ENCODE peak calls at places on chromosomes 3 and 15, in ten cellular contexts. C, Z, R, U, K, E, I, Q, V and S are unnamed samples.

GRCh38 chr3:36227982-36228381 is 152.3 kb upstream of the STAC start:
- DNase-seq in K (no peak), C (no peak), V (no peak), I (no peak), E (no peak), Q (no peak), U (no peak), Z (no peak), R (no peak), S (no peak)

GRCh38 chr3:195009607-195010006 is 261.4 kb downstream of the XXYLT1 start:
- DNase-seq in C (no peak), K (no peak), V (no peak), I (no peak), E (no peak), U (no peak), R (no peak), Q (no peak), Z (no peak), S (no peak)

GRCh38 chr3:127817331-127817821 is 4.9 kb downstream of the MGLL start:
- DNase-seq in Q (no peak), Z (peak; percentile 57), U (peak; percentile 92), R (no peak), I (no peak), E (peak; percentile 74), V (no peak), K (peak; percentile 81), C (no peak), S (no peak)

GRCh38 chr3:52028572-52028971 is 27.8 kb downstream of the DUSP7 start:
- DNase-seq in Q (no peak), E (no peak), U (no peak), C (no peak), R (peak; percentile 25), K (no peak), Z (no peak), I (no peak), V (no peak), S (no peak)

GRCh38 chr3:125582707-125583106 is 12.6 kb downstream of the OSBPL11 start:
- DNase-seq in Z (no peak), V (no peak), R (no peak), K (peak; percentile 16), U (peak; percentile 12), C (no peak), I (no peak), E (no peak), Q (no peak), S (no peak)

GRCh38 chr3:24373198-24373959 is 121.3 kb downstream of the THRB start:
- DNase-seq in Z (no peak), V (no peak), E (no peak), C (no peak), K (no peak), Q (no peak), I (no peak), R (no peak), U (no peak), S (no peak)

GRCh38 chr3:20340324-20340928 is 154.4 kb upstream of the SGO1 start:
- DNase-seq in V (peak; percentile 66), U (peak; percentile 83), Z (peak; percentile 59), E (peak; percentile 63), K (peak; percentile 59), C (peak; percentile 79), R (peak; percentile 55), I (peak; percentile 54), Q (peak; percentile 61), S (peak; percentile 80)

GRCh38 chr3:191412764-191413163 is 48.2 kb upstream of the PYDC2 start:
- DNase-seq in U (peak; percentile 96), V (no peak), K (no peak), R (peak; percentile 35), Z (peak; percentile 53), E (no peak), I (peak; percentile 76), Q (no peak), C (peak; percentile 6), S (no peak)

GRCh38 chr15:29570121-29570930 is 251.9 kb downstream of the TJP1 start:
- DNase-seq in I (no peak), R (no peak), K (peak; percentile 13), Q (no peak), U (no peak), V (no peak), E (no peak), C (peak; percentile 67), Z (no peak), S (no peak)

GRCh38 chr15:74402337-74402839 is 31.4 kb downstream of the SEMA7A start:
- DNase-seq in R (no peak), Z (no peak), U (no peak), E (no peak), Q (no peak), C (no peak), V (peak; percentile 54), I (no peak), K (no peak), S (no peak)

GRCh38 chr3:29822051-29822450 is 541.2 kb downstream of the RBMS3 start:
- DNase-seq in Q (no peak), R (no peak), Z (no peak), E (no peak), K (no peak), U (peak; percentile 52), C (no peak), I (no peak), V (no peak), S (no peak)

GRCh38 chr15:45588199-45588910 is 1.2 kb downstream of the BLOC1S6 start:
- DNase-seq in E (no peak), I (no peak), K (no peak), U (peak; percentile 30), R (no peak), C (no peak), V (no peak), Z (no peak), Q (no peak), S (no peak)

GRCh38 chr3:30083315-30083714 is 523.1 kb upstream of the TGFBR2 start:
- DNase-seq in Z (no peak), V (no peak), E (no peak), R (no peak), Q (no peak), K (no peak), U (no peak), I (no peak), C (no peak), S (no peak)

GRCh38 chr3:48694610-48695051 is 8.9 kb upstream of the NCKIPSD start:
- DNase-seq in Q (no peak), U (peak; percentile 92), R (peak; percentile 55), C (no peak), Z (peak; percentile 78), E (no peak), I (no peak), K (no peak), V (no peak), S (no peak)

GRCh38 chr15:57406040-57406772 is 29.9 kb downstream of the CGNL1 start:
- DNase-seq in V (no peak), E (no peak), C (no peak), K (no peak), Q (no peak), U (no peak), Z (no peak), I (no peak), R (no peak), S (no peak)

GRCh38 chr3:125643127-125643526 is 47.8 kb upstream of the OSBPL11 start:
- DNase-seq in E (no peak), C (no peak), R (no peak), Z (no peak), V (no peak), Q (no peak), U (no peak), K (no peak), I (no peak), S (no peak)

GRCh38 chr15:55008397-55008796 is 188.3 kb downstream of the RSL24D1 start:
- DNase-seq in Z (no peak), K (no peak), C (no peak), Q (no peak), U (no peak), I (no peak), V (no peak), E (no peak), R (no peak), S (no peak)

GRCh38 chr3:196868297-196868661 is 559 bp downstream of the SENP5 start:
- DNase-seq in C (peak; percentile 60), K (peak; percentile 48), E (peak; percentile 53), I (no peak), V (peak; percentile 34), Z (no peak), Q (no peak), U (peak; percentile 27), R (no peak), S (peak; percentile 35)

GRCh38 chr3:32097768-32098167 is 8.7 kb upstream of the GPD1L start:
- DNase-seq in I (no peak), K (no peak), E (no peak), U (no peak), R (no peak), Q (no peak), V (no peak), C (no peak), Z (no peak), S (no peak)

GRCh38 chr3:78823859-78824258 is 943.9 kb downstream of the ROBO1 start:
- DNase-seq in I (no peak), E (no peak), C (no peak), U (peak; percentile 76), K (no peak), R (no peak), Q (no peak), Z (no peak), V (no peak), S (no peak)

GRCh38 chr15:57218826-57219576 is 157.3 kb upstream of the CGNL1 start:
- DNase-seq in Z (peak; percentile 99), E (no peak), I (peak; percentile 85), Q (no peak), U (peak; percentile 88), C (peak; percentile 70), R (no peak), K (no peak), V (no peak), S (no peak)

GRCh38 chr15:57735406-57735805 is 28.9 kb downstream of the POLR2M start:
- DNase-seq in U (no peak), C (no peak), I (no peak), K (no peak), Z (no peak), V (no peak), R (no peak), E (no peak), Q (no peak), S (no peak)

GRCh38 chr3:151880326-151880725 is 6.9 kb downstream of the SUCNR1 start:
- DNase-seq in V (no peak), R (no peak), I (no peak), K (no peak), Z (no peak), U (no peak), Q (no peak), E (no peak), C (no peak), S (no peak)

GRCh38 chr15:99504823-99505551 is 60.8 kb upstream of the MEF2A start:
- DNase-seq in E (no peak), R (no peak), C (no peak), K (no peak), Z (no peak), U (peak; percentile 36), Q (no peak), V (no peak), I (no peak), S (no peak)